ENCODE peak calls at places on chromosomes 16 and 17, in ten cellular contexts. One of them, this sample, is unnamed.

GRCh38 chr17:1750628-1751027 is 8.0 kb downstream of the SERPINF2 start:
- DNase-seq in activated CD4-positive, alpha-beta T cell treated with anti-CD3 and anti-CD28 coated beads, Interleukin-2, amount 10 ng/mL, durations not matched to agents 7 days and 5 days: no peak
- DNase-seq in heart left ventricle: no peak
- DNase-seq in stimulated activated naive CD4-positive, alpha-beta T cell: no peak
- DNase-seq in PC-3: no peak
- DNase-seq in fibroblast of gingiva: no peak
- DNase-seq in SW 1271: no peak
- DNase-seq in colonic mucosa: no peak
- DNase-seq in T-cell: no peak
- DNase-seq in stimulated activated CD8-positive, alpha-beta memory T cell treated with anti-CD3 and anti-CD28 coated beads, Interleukin-15, amount 100 ng/mL, for 1 hour: no peak
- DNase-seq in this sample: no peak

GRCh38 chr17:70366421-70366820 is 197.1 kb downstream of the KCNJ2 start:
- DNase-seq in stimulated activated naive CD4-positive, alpha-beta T cell: no peak
- DNase-seq in stimulated activated CD8-positive, alpha-beta memory T cell treated with anti-CD3 and anti-CD28 coated beads, Interleukin-15, amount 100 ng/mL, for 1 hour: no peak
- DNase-seq in heart left ventricle: no peak
- DNase-seq in PC-3: no peak
- DNase-seq in colonic mucosa: no peak
- DNase-seq in SW 1271: no peak
- DNase-seq in fibroblast of gingiva: no peak
- DNase-seq in activated CD4-positive, alpha-beta T cell treated with anti-CD3 and anti-CD28 coated beads, Interleukin-2, amount 10 ng/mL, durations not matched to agents 7 days and 5 days: no peak
- DNase-seq in T-cell: no peak
- DNase-seq in this sample: no peak

GRCh38 chr17:82933006-82933310 is 93.1 kb upstream of the ZNF750 start:
- DNase-seq in stimulated activated CD8-positive, alpha-beta memory T cell treated with anti-CD3 and anti-CD28 coated beads, Interleukin-15, amount 100 ng/mL, for 1 hour: no peak
- DNase-seq in SW 1271: no peak
- DNase-seq in T-cell: no peak
- DNase-seq in PC-3: no peak
- DNase-seq in heart left ventricle: no peak
- DNase-seq in activated CD4-positive, alpha-beta T cell treated with anti-CD3 and anti-CD28 coated beads, Interleukin-2, amount 10 ng/mL, durations not matched to agents 7 days and 5 days: no peak
- DNase-seq in stimulated activated naive CD4-positive, alpha-beta T cell: no peak
- DNase-seq in fibroblast of gingiva: no peak
- DNase-seq in colonic mucosa: no peak
- DNase-seq in this sample: no peak

GRCh38 chr16:29680180-29680598 is 1.2 kb downstream of the QPRT start:
- DNase-seq in SW 1271: no peak
- DNase-seq in fibroblast of gingiva: no peak
- DNase-seq in stimulated activated naive CD4-positive, alpha-beta T cell: no peak
- DNase-seq in activated CD4-positive, alpha-beta T cell treated with anti-CD3 and anti-CD28 coated beads, Interleukin-2, amount 10 ng/mL, durations not matched to agents 7 days and 5 days: no peak
- DNase-seq in PC-3: no peak
- DNase-seq in T-cell: no peak
- DNase-seq in heart left ventricle: no peak
- DNase-seq in stimulated activated CD8-positive, alpha-beta memory T cell treated with anti-CD3 and anti-CD28 coated beads, Interleukin-15, amount 100 ng/mL, for 1 hour: no peak
- DNase-seq in colonic mucosa: peak
- DNase-seq in this sample: no peak

GRCh38 chr16:4415538-4416199 is 727 bp downstream of the CORO7 start:
- DNase-seq in fibroblast of gingiva: no peak
- DNase-seq in activated CD4-positive, alpha-beta T cell treated with anti-CD3 and anti-CD28 coated beads, Interleukin-2, amount 10 ng/mL, durations not matched to agents 7 days and 5 days: peak
- DNase-seq in colonic mucosa: peak
- DNase-seq in stimulated activated naive CD4-positive, alpha-beta T cell: peak
- DNase-seq in SW 1271: no peak
- DNase-seq in PC-3: peak
- DNase-seq in stimulated activated CD8-positive, alpha-beta memory T cell treated with anti-CD3 and anti-CD28 coated beads, Interleukin-15, amount 100 ng/mL, for 1 hour: no peak
- DNase-seq in heart left ventricle: no peak
- DNase-seq in T-cell: peak
- DNase-seq in this sample: peak

GRCh38 chr17:72193395-72194106 is 72.7 kb downstream of the SOX9 start:
- DNase-seq in fibroblast of gingiva: peak
- DNase-seq in stimulated activated naive CD4-positive, alpha-beta T cell: no peak
- DNase-seq in colonic mucosa: no peak
- DNase-seq in stimulated activated CD8-positive, alpha-beta memory T cell treated with anti-CD3 and anti-CD28 coated beads, Interleukin-15, amount 100 ng/mL, for 1 hour: no peak
- DNase-seq in PC-3: no peak
- DNase-seq in SW 1271: no peak
- DNase-seq in activated CD4-positive, alpha-beta T cell treated with anti-CD3 and anti-CD28 coated beads, Interleukin-2, amount 10 ng/mL, durations not matched to agents 7 days and 5 days: no peak
- DNase-seq in T-cell: no peak
- DNase-seq in heart left ventricle: peak
- DNase-seq in this sample: no peak

GRCh38 chr17:79829457-79829856 is 9.8 kb downstream of the CBX4 start:
- DNase-seq in colonic mucosa: no peak
- DNase-seq in T-cell: no peak
- DNase-seq in SW 1271: no peak
- DNase-seq in stimulated activated CD8-positive, alpha-beta memory T cell treated with anti-CD3 and anti-CD28 coated beads, Interleukin-15, amount 100 ng/mL, for 1 hour: no peak
- DNase-seq in heart left ventricle: no peak
- DNase-seq in PC-3: no peak
- DNase-seq in fibroblast of gingiva: no peak
- DNase-seq in stimulated activated naive CD4-positive, alpha-beta T cell: no peak
- DNase-seq in activated CD4-positive, alpha-beta T cell treated with anti-CD3 and anti-CD28 coated beads, Interleukin-2, amount 10 ng/mL, durations not matched to agents 7 days and 5 days: no peak
- DNase-seq in this sample: no peak

GRCh38 chr16:27217256-27217655 is 13.9 kb downstream of the KDM8 start:
- DNase-seq in stimulated activated CD8-positive, alpha-beta memory T cell treated with anti-CD3 and anti-CD28 coated beads, Interleukin-15, amount 100 ng/mL, for 1 hour: no peak
- DNase-seq in colonic mucosa: no peak
- DNase-seq in SW 1271: no peak
- DNase-seq in activated CD4-positive, alpha-beta T cell treated with anti-CD3 and anti-CD28 coated beads, Interleukin-2, amount 10 ng/mL, durations not matched to agents 7 days and 5 days: no peak
- DNase-seq in stimulated activated naive CD4-positive, alpha-beta T cell: no peak
- DNase-seq in heart left ventricle: no peak
- DNase-seq in fibroblast of gingiva: peak
- DNase-seq in T-cell: no peak
- DNase-seq in PC-3: no peak
- DNase-seq in this sample: no peak

GRCh38 chr17:15265131-15265530 is at the start of gene PMP22:
- DNase-seq in T-cell: no peak
- DNase-seq in colonic mucosa: peak
- DNase-seq in stimulated activated CD8-positive, alpha-beta memory T cell treated with anti-CD3 and anti-CD28 coated beads, Interleukin-15, amount 100 ng/mL, for 1 hour: no peak
- DNase-seq in heart left ventricle: peak
- DNase-seq in activated CD4-positive, alpha-beta T cell treated with anti-CD3 and anti-CD28 coated beads, Interleukin-2, amount 10 ng/mL, durations not matched to agents 7 days and 5 days: no peak
- DNase-seq in SW 1271: no peak
- DNase-seq in PC-3: peak
- DNase-seq in stimulated activated naive CD4-positive, alpha-beta T cell: no peak
- DNase-seq in fibroblast of gingiva: peak
- DNase-seq in this sample: no peak

GRCh38 chr16:70588565-70588964 is 57.8 kb upstream of the IL34 start:
- DNase-seq in colonic mucosa: no peak
- DNase-seq in activated CD4-positive, alpha-beta T cell treated with anti-CD3 and anti-CD28 coated beads, Interleukin-2, amount 10 ng/mL, durations not matched to agents 7 days and 5 days: no peak
- DNase-seq in T-cell: no peak
- DNase-seq in stimulated activated naive CD4-positive, alpha-beta T cell: no peak
- DNase-seq in stimulated activated CD8-positive, alpha-beta memory T cell treated with anti-CD3 and anti-CD28 coated beads, Interleukin-15, amount 100 ng/mL, for 1 hour: no peak
- DNase-seq in heart left ventricle: no peak
- DNase-seq in fibroblast of gingiva: peak
- DNase-seq in SW 1271: no peak
- DNase-seq in PC-3: no peak
- DNase-seq in this sample: no peak

GRCh38 chr17:16877102-16877501 is 94.8 kb downstream of the TNFRSF13B start:
- DNase-seq in stimulated activated CD8-positive, alpha-beta memory T cell treated with anti-CD3 and anti-CD28 coated beads, Interleukin-15, amount 100 ng/mL, for 1 hour: no peak
- DNase-seq in T-cell: no peak
- DNase-seq in fibroblast of gingiva: no peak
- DNase-seq in colonic mucosa: no peak
- DNase-seq in activated CD4-positive, alpha-beta T cell treated with anti-CD3 and anti-CD28 coated beads, Interleukin-2, amount 10 ng/mL, durations not matched to agents 7 days and 5 days: no peak
- DNase-seq in heart left ventricle: no peak
- DNase-seq in SW 1271: no peak
- DNase-seq in PC-3: peak
- DNase-seq in stimulated activated naive CD4-positive, alpha-beta T cell: no peak
- DNase-seq in this sample: no peak

GRCh38 chr17:65514541-65514940 is 46.9 kb downstream of the AXIN2 start:
- DNase-seq in heart left ventricle: no peak
- DNase-seq in SW 1271: no peak
- DNase-seq in PC-3: no peak
- DNase-seq in colonic mucosa: no peak
- DNase-seq in stimulated activated naive CD4-positive, alpha-beta T cell: no peak
- DNase-seq in T-cell: no peak
- DNase-seq in activated CD4-positive, alpha-beta T cell treated with anti-CD3 and anti-CD28 coated beads, Interleukin-2, amount 10 ng/mL, durations not matched to agents 7 days and 5 days: no peak
- DNase-seq in stimulated activated CD8-positive, alpha-beta memory T cell treated with anti-CD3 and anti-CD28 coated beads, Interleukin-15, amount 100 ng/mL, for 1 hour: no peak
- DNase-seq in fibroblast of gingiva: peak
- DNase-seq in this sample: no peak

GRCh38 chr17:81049973-81050551 is 15.1 kb downstream of the BAIAP2 start:
- DNase-seq in stimulated activated CD8-positive, alpha-beta memory T cell treated with anti-CD3 and anti-CD28 coated beads, Interleukin-15, amount 100 ng/mL, for 1 hour: no peak
- DNase-seq in PC-3: peak
- DNase-seq in stimulated activated naive CD4-positive, alpha-beta T cell: no peak
- DNase-seq in T-cell: no peak
- DNase-seq in colonic mucosa: peak
- DNase-seq in fibroblast of gingiva: peak
- DNase-seq in SW 1271: peak
- DNase-seq in activated CD4-positive, alpha-beta T cell treated with anti-CD3 and anti-CD28 coated beads, Interleukin-2, amount 10 ng/mL, durations not matched to agents 7 days and 5 days: no peak
- DNase-seq in heart left ventricle: no peak
- DNase-seq in this sample: no peak

GRCh38 chr16:2584742-2585650 is 47.2 kb downstream of the PDPK1 start:
- DNase-seq in activated CD4-positive, alpha-beta T cell treated with anti-CD3 and anti-CD28 coated beads, Interleukin-2, amount 10 ng/mL, durations not matched to agents 7 days and 5 days: peak
- DNase-seq in fibroblast of gingiva: no peak
- DNase-seq in colonic mucosa: no peak
- DNase-seq in stimulated activated CD8-positive, alpha-beta memory T cell treated with anti-CD3 and anti-CD28 coated beads, Interleukin-15, amount 100 ng/mL, for 1 hour: no peak
- DNase-seq in stimulated activated naive CD4-positive, alpha-beta T cell: no peak
- DNase-seq in heart left ventricle: peak
- DNase-seq in PC-3: no peak
- DNase-seq in SW 1271: no peak
- DNase-seq in T-cell: no peak
- DNase-seq in this sample: no peak

GRCh38 chr16:65015577-65015976 is 106.3 kb downstream of the CDH11 start:
- DNase-seq in activated CD4-positive, alpha-beta T cell treated with anti-CD3 and anti-CD28 coated beads, Interleukin-2, amount 10 ng/mL, durations not matched to agents 7 days and 5 days: no peak
- DNase-seq in heart left ventricle: no peak
- DNase-seq in colonic mucosa: no peak
- DNase-seq in fibroblast of gingiva: no peak
- DNase-seq in T-cell: no peak
- DNase-seq in stimulated activated naive CD4-positive, alpha-beta T cell: no peak
- DNase-seq in stimulated activated CD8-positive, alpha-beta memory T cell treated with anti-CD3 and anti-CD28 coated beads, Interleukin-15, amount 100 ng/mL, for 1 hour: no peak
- DNase-seq in PC-3: no peak
- DNase-seq in SW 1271: no peak
- DNase-seq in this sample: no peak

GRCh38 chr16:7983671-7984070 is 606.6 kb downstream of the TMEM114 start:
- DNase-seq in colonic mucosa: no peak
- DNase-seq in stimulated activated CD8-positive, alpha-beta memory T cell treated with anti-CD3 and anti-CD28 coated beads, Interleukin-15, amount 100 ng/mL, for 1 hour: no peak
- DNase-seq in fibroblast of gingiva: no peak
- DNase-seq in PC-3: no peak
- DNase-seq in stimulated activated naive CD4-positive, alpha-beta T cell: no peak
- DNase-seq in T-cell: no peak
- DNase-seq in activated CD4-positive, alpha-beta T cell treated with anti-CD3 and anti-CD28 coated beads, Interleukin-2, amount 10 ng/mL, durations not matched to agents 7 days and 5 days: no peak
- DNase-seq in heart left ventricle: no peak
- DNase-seq in SW 1271: no peak
- DNase-seq in this sample: no peak

GRCh38 chr17:5225668-5226457 is 8.8 kb downstream of the SCIMP start:
- DNase-seq in heart left ventricle: no peak
- DNase-seq in stimulated activated CD8-positive, alpha-beta memory T cell treated with anti-CD3 and anti-CD28 coated beads, Interleukin-15, amount 100 ng/mL, for 1 hour: no peak
- DNase-seq in stimulated activated naive CD4-positive, alpha-beta T cell: no peak
- DNase-seq in PC-3: no peak
- DNase-seq in T-cell: no peak
- DNase-seq in colonic mucosa: no peak
- DNase-seq in activated CD4-positive, alpha-beta T cell treated with anti-CD3 and anti-CD28 coated beads, Interleukin-2, amount 10 ng/mL, durations not matched to agents 7 days and 5 days: no peak
- DNase-seq in fibroblast of gingiva: no peak
- DNase-seq in SW 1271: no peak
- DNase-seq in this sample: no peak

GRCh38 chr17:44084131-44084538 is 13.6 kb downstream of the G6PC3 start:
- DNase-seq in activated CD4-positive, alpha-beta T cell treated with anti-CD3 and anti-CD28 coated beads, Interleukin-2, amount 10 ng/mL, durations not matched to agents 7 days and 5 days: peak
- DNase-seq in PC-3: peak
- DNase-seq in stimulated activated naive CD4-positive, alpha-beta T cell: no peak
- DNase-seq in colonic mucosa: peak
- DNase-seq in stimulated activated CD8-positive, alpha-beta memory T cell treated with anti-CD3 and anti-CD28 coated beads, Interleukin-15, amount 100 ng/mL, for 1 hour: no peak
- DNase-seq in T-cell: no peak
- DNase-seq in SW 1271: no peak
- DNase-seq in fibroblast of gingiva: no peak
- DNase-seq in heart left ventricle: no peak
- DNase-seq in this sample: peak

GRCh38 chr17:4472281-4472680 is 26.4 kb upstream of the SPNS2 start:
- DNase-seq in fibroblast of gingiva: no peak
- DNase-seq in activated CD4-positive, alpha-beta T cell treated with anti-CD3 and anti-CD28 coated beads, Interleukin-2, amount 10 ng/mL, durations not matched to agents 7 days and 5 days: no peak
- DNase-seq in T-cell: no peak
- DNase-seq in stimulated activated naive CD4-positive, alpha-beta T cell: no peak
- DNase-seq in SW 1271: no peak
- DNase-seq in colonic mucosa: no peak
- DNase-seq in stimulated activated CD8-positive, alpha-beta memory T cell treated with anti-CD3 and anti-CD28 coated beads, Interleukin-15, amount 100 ng/mL, for 1 hour: no peak
- DNase-seq in PC-3: no peak
- DNase-seq in heart left ventricle: no peak
- DNase-seq in this sample: no peak

GRCh38 chr17:61401280-61402072 is 1.8 kb downstream of the TBX2 start:
- DNase-seq in activated CD4-positive, alpha-beta T cell treated with anti-CD3 and anti-CD28 coated beads, Interleukin-2, amount 10 ng/mL, durations not matched to agents 7 days and 5 days: no peak
- DNase-seq in T-cell: no peak
- DNase-seq in SW 1271: no peak
- DNase-seq in colonic mucosa: no peak
- DNase-seq in heart left ventricle: no peak
- DNase-seq in stimulated activated CD8-positive, alpha-beta memory T cell treated with anti-CD3 and anti-CD28 coated beads, Interleukin-15, amount 100 ng/mL, for 1 hour: no peak
- DNase-seq in PC-3: no peak
- DNase-seq in stimulated activated naive CD4-positive, alpha-beta T cell: no peak
- DNase-seq in fibroblast of gingiva: peak
- DNase-seq in this sample: no peak

GRCh38 chr17:82705756-82706155 is 7.3 kb upstream of the RAB40B start:
- DNase-seq in stimulated activated CD8-positive, alpha-beta memory T cell treated with anti-CD3 and anti-CD28 coated beads, Interleukin-15, amount 100 ng/mL, for 1 hour: no peak
- DNase-seq in PC-3: no peak
- DNase-seq in T-cell: no peak
- DNase-seq in fibroblast of gingiva: no peak
- DNase-seq in SW 1271: no peak
- DNase-seq in activated CD4-positive, alpha-beta T cell treated with anti-CD3 and anti-CD28 coated beads, Interleukin-2, amount 10 ng/mL, durations not matched to agents 7 days and 5 days: no peak
- DNase-seq in colonic mucosa: no peak
- DNase-seq in stimulated activated naive CD4-positive, alpha-beta T cell: no peak
- DNase-seq in heart left ventricle: no peak
- DNase-seq in this sample: no peak

GRCh38 chr16:82625066-82625968 is 1.5 kb upstream of the CDH13 start:
- DNase-seq in T-cell: no peak
- DNase-seq in stimulated activated naive CD4-positive, alpha-beta T cell: no peak
- DNase-seq in activated CD4-positive, alpha-beta T cell treated with anti-CD3 and anti-CD28 coated beads, Interleukin-2, amount 10 ng/mL, durations not matched to agents 7 days and 5 days: no peak
- DNase-seq in stimulated activated CD8-positive, alpha-beta memory T cell treated with anti-CD3 and anti-CD28 coated beads, Interleukin-15, amount 100 ng/mL, for 1 hour: no peak
- DNase-seq in SW 1271: no peak
- DNase-seq in heart left ventricle: peak
- DNase-seq in PC-3: no peak
- DNase-seq in colonic mucosa: no peak
- DNase-seq in fibroblast of gingiva: no peak
- DNase-seq in this sample: no peak

GRCh38 chr17:78257810-78258322 is 26.4 kb downstream of the TMEM235 start:
- DNase-seq in heart left ventricle: peak
- DNase-seq in stimulated activated CD8-positive, alpha-beta memory T cell treated with anti-CD3 and anti-CD28 coated beads, Interleukin-15, amount 100 ng/mL, for 1 hour: no peak
- DNase-seq in stimulated activated naive CD4-positive, alpha-beta T cell: peak
- DNase-seq in T-cell: no peak
- DNase-seq in colonic mucosa: no peak
- DNase-seq in fibroblast of gingiva: no peak
- DNase-seq in SW 1271: no peak
- DNase-seq in PC-3: no peak
- DNase-seq in activated CD4-positive, alpha-beta T cell treated with anti-CD3 and anti-CD28 coated beads, Interleukin-2, amount 10 ng/mL, durations not matched to agents 7 days and 5 days: no peak
- DNase-seq in this sample: no peak

GRCh38 chr17:71470062-71470461 is 650.8 kb upstream of the SOX9 start:
- DNase-seq in stimulated activated naive CD4-positive, alpha-beta T cell: no peak
- DNase-seq in SW 1271: no peak
- DNase-seq in T-cell: no peak
- DNase-seq in colonic mucosa: no peak
- DNase-seq in stimulated activated CD8-positive, alpha-beta memory T cell treated with anti-CD3 and anti-CD28 coated beads, Interleukin-15, amount 100 ng/mL, for 1 hour: no peak
- DNase-seq in fibroblast of gingiva: no peak
- DNase-seq in heart left ventricle: no peak
- DNase-seq in activated CD4-positive, alpha-beta T cell treated with anti-CD3 and anti-CD28 coated beads, Interleukin-2, amount 10 ng/mL, durations not matched to agents 7 days and 5 days: no peak
- DNase-seq in PC-3: peak
- DNase-seq in this sample: no peak

GRCh38 chr17:79979201-79979840 is 56.4 kb downstream of the TBC1D16 start:
- DNase-seq in PC-3: no peak
- DNase-seq in fibroblast of gingiva: no peak
- DNase-seq in T-cell: no peak
- DNase-seq in stimulated activated CD8-positive, alpha-beta memory T cell treated with anti-CD3 and anti-CD28 coated beads, Interleukin-15, amount 100 ng/mL, for 1 hour: no peak
- DNase-seq in colonic mucosa: no peak
- DNase-seq in SW 1271: no peak
- DNase-seq in stimulated activated naive CD4-positive, alpha-beta T cell: no peak
- DNase-seq in heart left ventricle: no peak
- DNase-seq in activated CD4-positive, alpha-beta T cell treated with anti-CD3 and anti-CD28 coated beads, Interleukin-2, amount 10 ng/mL, durations not matched to agents 7 days and 5 days: no peak
- DNase-seq in this sample: no peak

GRCh38 chr17:73787721-73788051 is 143.4 kb upstream of the SDK2 start:
- DNase-seq in heart left ventricle: no peak
- DNase-seq in PC-3: no peak
- DNase-seq in colonic mucosa: no peak
- DNase-seq in stimulated activated naive CD4-positive, alpha-beta T cell: no peak
- DNase-seq in stimulated activated CD8-positive, alpha-beta memory T cell treated with anti-CD3 and anti-CD28 coated beads, Interleukin-15, amount 100 ng/mL, for 1 hour: no peak
- DNase-seq in fibroblast of gingiva: no peak
- DNase-seq in activated CD4-positive, alpha-beta T cell treated with anti-CD3 and anti-CD28 coated beads, Interleukin-2, amount 10 ng/mL, durations not matched to agents 7 days and 5 days: no peak
- DNase-seq in T-cell: no peak
- DNase-seq in SW 1271: no peak
- DNase-seq in this sample: no peak

GRCh38 chr16:11679941-11680911 is 12.0 kb downstream of the SNN start:
- DNase-seq in fibroblast of gingiva: no peak
- DNase-seq in SW 1271: no peak
- DNase-seq in activated CD4-positive, alpha-beta T cell treated with anti-CD3 and anti-CD28 coated beads, Interleukin-2, amount 10 ng/mL, durations not matched to agents 7 days and 5 days: no peak
- DNase-seq in T-cell: no peak
- DNase-seq in colonic mucosa: no peak
- DNase-seq in stimulated activated CD8-positive, alpha-beta memory T cell treated with anti-CD3 and anti-CD28 coated beads, Interleukin-15, amount 100 ng/mL, for 1 hour: no peak
- DNase-seq in stimulated activated naive CD4-positive, alpha-beta T cell: no peak
- DNase-seq in heart left ventricle: no peak
- DNase-seq in PC-3: no peak
- DNase-seq in this sample: no peak

GRCh38 chr17:28827672-28828071 is 14.9 kb downstream of the FAM222B start:
- DNase-seq in activated CD4-positive, alpha-beta T cell treated with anti-CD3 and anti-CD28 coated beads, Interleukin-2, amount 10 ng/mL, durations not matched to agents 7 days and 5 days: no peak
- DNase-seq in heart left ventricle: no peak
- DNase-seq in stimulated activated CD8-positive, alpha-beta memory T cell treated with anti-CD3 and anti-CD28 coated beads, Interleukin-15, amount 100 ng/mL, for 1 hour: no peak
- DNase-seq in fibroblast of gingiva: no peak
- DNase-seq in SW 1271: no peak
- DNase-seq in colonic mucosa: no peak
- DNase-seq in PC-3: no peak
- DNase-seq in stimulated activated naive CD4-positive, alpha-beta T cell: no peak
- DNase-seq in T-cell: no peak
- DNase-seq in this sample: no peak